ENCODE peak calls at places on chromosomes 1 and 21, in nine cellular contexts. One of them, this sample, is unnamed.

GRCh38 chr1:24727490-24728214 is 17.6 kb upstream of the CLIC4 start:
- DNase-seq in pancreas: no peak
- DNase-seq in ovary: peak; percentile 83
- DNase-seq in AG10803: peak; percentile 92
- DNase-seq in tibial artery: peak; percentile 82
- DNase-seq in heart left ventricle: peak; percentile 83
- DNase-seq in astrocyte of the cerebellum: no peak
- DNase-seq in fibroblast of lung: peak; percentile 95
- DNase-seq in upper lobe of left lung: peak; percentile 83
- DNase-seq in this sample: no peak

GRCh38 chr1:53987880-53988279 is 30.1 kb downstream of the LDLRAD1 start:
- DNase-seq in astrocyte of the cerebellum: no peak
- DNase-seq in heart left ventricle: no peak
- DNase-seq in AG10803: no peak
- DNase-seq in pancreas: no peak
- DNase-seq in upper lobe of left lung: no peak
- DNase-seq in tibial artery: no peak
- DNase-seq in ovary: no peak
- DNase-seq in fibroblast of lung: peak; percentile 8
- DNase-seq in this sample: no peak

GRCh38 chr1:107135466-107135865 is 5.4 kb upstream of the NTNG1 start:
- DNase-seq in astrocyte of the cerebellum: peak; percentile 49
- DNase-seq in upper lobe of left lung: no peak
- DNase-seq in ovary: no peak
- DNase-seq in fibroblast of lung: peak; percentile 66
- DNase-seq in tibial artery: no peak
- DNase-seq in pancreas: no peak
- DNase-seq in heart left ventricle: no peak
- DNase-seq in AG10803: peak; percentile 58
- DNase-seq in this sample: no peak

GRCh38 chr1:86778510-86779218 is 74.3 kb downstream of the SH3GLB1 start:
- DNase-seq in ovary: no peak
- DNase-seq in AG10803: no peak
- DNase-seq in fibroblast of lung: peak; percentile 44
- DNase-seq in tibial artery: no peak
- DNase-seq in heart left ventricle: no peak
- DNase-seq in astrocyte of the cerebellum: peak; percentile 28
- DNase-seq in pancreas: no peak
- DNase-seq in upper lobe of left lung: no peak
- DNase-seq in this sample: no peak

GRCh38 chr1:26996665-26997064 is 3.2 kb downstream of the TRNP1 start:
- DNase-seq in AG10803: no peak
- DNase-seq in pancreas: no peak
- DNase-seq in astrocyte of the cerebellum: no peak
- DNase-seq in ovary: no peak
- DNase-seq in fibroblast of lung: no peak
- DNase-seq in tibial artery: no peak
- DNase-seq in upper lobe of left lung: no peak
- DNase-seq in heart left ventricle: no peak
- DNase-seq in this sample: no peak

GRCh38 chr21:43810505-43811261 is 21.3 kb downstream of the RRP1 start:
- DNase-seq in pancreas: peak; percentile 77
- DNase-seq in fibroblast of lung: peak; percentile 55
- DNase-seq in heart left ventricle: peak; percentile 88
- DNase-seq in tibial artery: peak; percentile 84
- DNase-seq in AG10803: peak; percentile 59
- DNase-seq in upper lobe of left lung: peak; percentile 90
- DNase-seq in ovary: peak; percentile 90
- DNase-seq in astrocyte of the cerebellum: no peak
- DNase-seq in this sample: peak; percentile 98

GRCh38 chr1:88935522-88936222 is 44.3 kb upstream of the GTF2B start:
- DNase-seq in astrocyte of the cerebellum: no peak
- DNase-seq in ovary: no peak
- DNase-seq in fibroblast of lung: peak; percentile 66
- DNase-seq in AG10803: peak; percentile 48
- DNase-seq in tibial artery: no peak
- DNase-seq in upper lobe of left lung: no peak
- DNase-seq in pancreas: no peak
- DNase-seq in heart left ventricle: no peak
- DNase-seq in this sample: no peak

GRCh38 chr1:152185544-152186391 is 26.7 kb upstream of the RPTN start:
- DNase-seq in upper lobe of left lung: peak; percentile 49
- DNase-seq in tibial artery: no peak
- DNase-seq in ovary: no peak
- DNase-seq in heart left ventricle: peak; percentile 28
- DNase-seq in AG10803: peak; percentile 78
- DNase-seq in pancreas: no peak
- DNase-seq in fibroblast of lung: peak; percentile 71
- DNase-seq in astrocyte of the cerebellum: peak; percentile 56
- DNase-seq in this sample: no peak

GRCh38 chr1:159821171-159821867 is 5.4 kb upstream of the SLAMF8 start:
- DNase-seq in heart left ventricle: no peak
- DNase-seq in pancreas: no peak
- DNase-seq in ovary: no peak
- DNase-seq in AG10803: peak; percentile 52
- DNase-seq in astrocyte of the cerebellum: no peak
- DNase-seq in upper lobe of left lung: no peak
- DNase-seq in tibial artery: no peak
- DNase-seq in fibroblast of lung: peak; percentile 74
- DNase-seq in this sample: peak; percentile 78

DNA sequence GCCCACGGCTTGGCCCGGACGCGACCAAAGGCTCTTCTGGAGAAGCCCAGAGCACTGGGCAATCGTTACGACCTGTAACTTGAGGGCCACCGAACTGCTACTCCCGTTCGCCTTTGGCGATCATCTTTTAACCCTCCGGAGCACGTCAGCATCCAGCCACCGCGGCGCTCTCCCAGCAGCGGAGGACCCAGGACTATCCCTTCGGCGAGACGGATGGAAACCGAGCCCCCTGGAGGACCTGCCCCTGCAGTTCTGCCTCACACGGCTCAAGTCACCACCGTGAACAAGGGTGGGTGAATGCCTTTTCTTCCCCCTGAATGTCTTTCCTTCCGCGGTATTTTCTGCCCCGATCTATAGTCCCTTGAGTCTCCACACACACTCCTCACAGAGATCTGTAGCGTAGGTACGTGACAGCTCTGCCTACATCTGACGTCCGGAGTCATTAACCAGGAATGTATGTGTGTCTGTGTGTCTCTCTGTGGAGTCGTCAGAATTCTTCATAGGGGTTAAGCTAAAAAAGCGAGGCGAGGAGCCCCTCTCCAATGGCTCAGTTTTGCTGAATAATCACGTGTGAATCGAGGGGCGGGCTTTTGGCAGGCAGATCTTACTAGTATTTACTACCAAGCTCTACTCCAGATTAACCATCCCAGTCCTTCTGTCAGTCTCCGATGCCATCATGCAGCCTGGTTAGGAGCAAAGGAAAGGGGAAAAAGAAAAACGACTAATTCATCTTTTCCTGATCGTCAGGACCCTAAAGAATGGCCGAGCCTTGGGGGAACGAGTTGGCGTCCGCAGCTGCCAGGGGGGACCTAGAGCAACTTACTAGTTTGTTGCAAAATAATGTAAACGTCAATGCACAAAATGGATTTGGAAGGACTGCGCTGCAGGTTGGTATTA is at the start of gene CDKN2C:
- DNase-seq in heart left ventricle: peak; percentile 83
- DNase-seq in AG10803: peak; percentile 93
- DNase-seq in pancreas: peak; percentile 89
- DNase-seq in astrocyte of the cerebellum: peak; percentile 62
- DNase-seq in fibroblast of lung: peak; percentile 79
- DNase-seq in ovary: peak; percentile 85
- DNase-seq in tibial artery: peak; percentile 94
- DNase-seq in upper lobe of left lung: peak; percentile 84
- DNase-seq in this sample: peak; percentile 61
- TF ChIP-seq CTCF in heart left ventricle: peak; percentile 12
- TF ChIP-seq CTCF in AG10803: peak; percentile 17
- TF ChIP-seq CTCF in pancreas: no peak
- TF ChIP-seq CTCF in astrocyte of the cerebellum: peak; percentile 16
- TF ChIP-seq CTCF in fibroblast of lung: no peak
- TF ChIP-seq CTCF in ovary: no peak
- TF ChIP-seq CTCF in tibial artery: no peak
- TF ChIP-seq CTCF in upper lobe of left lung: no peak
- TF ChIP-seq CTCF in this sample: no peak

DNA sequence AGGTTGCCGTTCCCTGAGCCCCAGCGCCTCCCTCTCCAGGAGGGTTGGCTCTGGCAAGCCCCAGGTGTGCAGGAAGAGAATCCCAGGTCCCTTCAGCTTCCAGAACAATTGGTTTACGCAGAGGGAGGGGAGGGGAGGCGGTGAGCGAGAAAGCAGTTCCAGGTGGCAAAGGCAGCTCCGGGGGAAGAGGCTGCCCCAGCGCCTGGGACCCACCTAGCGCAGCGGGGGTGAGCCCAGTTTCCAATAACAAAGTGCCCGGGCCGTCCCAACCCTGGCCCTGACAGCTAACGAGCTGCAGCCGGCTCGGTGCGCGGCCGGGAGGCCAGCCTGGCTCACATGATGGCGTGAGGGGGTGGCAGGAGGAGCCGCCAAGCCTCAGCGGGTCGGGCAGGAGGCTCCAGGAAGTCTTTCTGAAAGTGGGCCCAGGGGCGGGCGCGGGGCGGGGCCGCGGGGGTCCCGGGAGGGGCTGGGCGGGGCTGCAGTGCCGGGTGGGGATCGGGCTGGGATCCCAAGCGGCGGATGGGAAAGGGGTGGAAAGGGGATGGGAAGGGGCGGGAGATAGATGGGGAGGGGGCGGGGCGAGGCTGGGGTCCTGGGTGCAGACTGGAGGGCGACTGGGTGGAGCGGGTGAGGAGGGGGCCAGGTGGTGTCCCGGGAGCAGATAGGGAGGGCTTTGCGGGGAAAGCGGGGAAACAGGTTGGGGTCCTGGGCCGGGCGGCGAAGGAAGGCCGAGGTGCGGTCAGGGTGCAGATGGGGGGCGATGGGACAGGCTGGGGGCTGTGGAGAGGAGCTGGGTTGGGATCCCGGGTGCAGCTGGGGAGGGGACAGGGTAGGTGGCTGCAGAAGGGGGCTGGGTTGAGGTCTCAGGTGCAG is 22.8 kb downstream of the DHRS3 start:
- DNase-seq in AG10803: peak; percentile 78
- DNase-seq in ovary: peak; percentile 86
- DNase-seq in heart left ventricle: peak; percentile 87
- DNase-seq in pancreas: peak; percentile 39
- DNase-seq in upper lobe of left lung: peak; percentile 51
- DNase-seq in fibroblast of lung: peak; percentile 68
- DNase-seq in astrocyte of the cerebellum: no peak
- DNase-seq in tibial artery: peak; percentile 94
- DNase-seq in this sample: peak; percentile 58
- TF ChIP-seq CTCF in AG10803: no peak
- TF ChIP-seq CTCF in ovary: no peak
- TF ChIP-seq CTCF in heart left ventricle: no peak
- TF ChIP-seq CTCF in pancreas: no peak
- TF ChIP-seq CTCF in upper lobe of left lung: no peak
- TF ChIP-seq CTCF in fibroblast of lung: no peak
- TF ChIP-seq CTCF in astrocyte of the cerebellum: no peak
- TF ChIP-seq CTCF in tibial artery: no peak
- TF ChIP-seq CTCF in this sample: no peak

GRCh38 chr1:46528297-46528955 is 23.0 kb downstream of the KNCN start:
- DNase-seq in astrocyte of the cerebellum: no peak
- DNase-seq in fibroblast of lung: no peak
- DNase-seq in ovary: no peak
- DNase-seq in heart left ventricle: no peak
- DNase-seq in upper lobe of left lung: no peak
- DNase-seq in tibial artery: no peak
- DNase-seq in pancreas: no peak
- DNase-seq in AG10803: peak; percentile 34
- DNase-seq in this sample: no peak
- TF ChIP-seq CTCF in astrocyte of the cerebellum: no peak
- TF ChIP-seq CTCF in fibroblast of lung: peak; percentile 18
- TF ChIP-seq CTCF in ovary: no peak
- TF ChIP-seq CTCF in heart left ventricle: no peak
- TF ChIP-seq CTCF in upper lobe of left lung: no peak
- TF ChIP-seq CTCF in tibial artery: no peak
- TF ChIP-seq CTCF in pancreas: no peak
- TF ChIP-seq CTCF in AG10803: peak; percentile 38
- TF ChIP-seq CTCF in this sample: no peak

GRCh38 chr1:50605186-50605875 is 182.1 kb upstream of the DMRTA2 start:
- DNase-seq in pancreas: no peak
- DNase-seq in ovary: no peak
- DNase-seq in tibial artery: no peak
- DNase-seq in AG10803: peak; percentile 46
- DNase-seq in fibroblast of lung: peak; percentile 45
- DNase-seq in astrocyte of the cerebellum: no peak
- DNase-seq in heart left ventricle: no peak
- DNase-seq in upper lobe of left lung: no peak
- DNase-seq in this sample: no peak
- TF ChIP-seq CTCF in pancreas: peak; percentile 21
- TF ChIP-seq CTCF in ovary: no peak
- TF ChIP-seq CTCF in tibial artery: no peak
- TF ChIP-seq CTCF in AG10803: peak; percentile 69
- TF ChIP-seq CTCF in fibroblast of lung: peak; percentile 62
- TF ChIP-seq CTCF in astrocyte of the cerebellum: peak; percentile 40
- TF ChIP-seq CTCF in heart left ventricle: no peak
- TF ChIP-seq CTCF in upper lobe of left lung: peak; percentile 36
- TF ChIP-seq CTCF in this sample: peak; percentile 50

GRCh38 chr1:234509457-234510328 is 30.7 kb upstream of the TARBP1 start:
- DNase-seq in upper lobe of left lung: no peak
- DNase-seq in fibroblast of lung: peak; percentile 66
- DNase-seq in ovary: no peak
- DNase-seq in heart left ventricle: no peak
- DNase-seq in pancreas: no peak
- DNase-seq in AG10803: peak; percentile 54
- DNase-seq in tibial artery: no peak
- DNase-seq in astrocyte of the cerebellum: no peak
- DNase-seq in this sample: no peak
- TF ChIP-seq CTCF in upper lobe of left lung: no peak
- TF ChIP-seq CTCF in fibroblast of lung: no peak
- TF ChIP-seq CTCF in ovary: no peak
- TF ChIP-seq CTCF in heart left ventricle: no peak
- TF ChIP-seq CTCF in pancreas: no peak
- TF ChIP-seq CTCF in AG10803: peak; percentile 20
- TF ChIP-seq CTCF in tibial artery: no peak
- TF ChIP-seq CTCF in astrocyte of the cerebellum: no peak
- TF ChIP-seq CTCF in this sample: no peak

GRCh38 chr1:243728192-243728570 is 121.9 kb downstream of the AKT3 start:
- DNase-seq in heart left ventricle: no peak
- DNase-seq in pancreas: no peak
- DNase-seq in ovary: no peak
- DNase-seq in upper lobe of left lung: no peak
- DNase-seq in astrocyte of the cerebellum: no peak
- DNase-seq in fibroblast of lung: no peak
- DNase-seq in tibial artery: no peak
- DNase-seq in AG10803: no peak
- DNase-seq in this sample: no peak
- TF ChIP-seq CTCF in heart left ventricle: no peak
- TF ChIP-seq CTCF in pancreas: no peak
- TF ChIP-seq CTCF in ovary: no peak
- TF ChIP-seq CTCF in upper lobe of left lung: no peak
- TF ChIP-seq CTCF in astrocyte of the cerebellum: no peak
- TF ChIP-seq CTCF in fibroblast of lung: no peak
- TF ChIP-seq CTCF in tibial artery: no peak
- TF ChIP-seq CTCF in AG10803: no peak
- TF ChIP-seq CTCF in this sample: no peak

GRCh38 chr1:208117410-208117809 is 126.8 kb downstream of the PLXNA2 start:
- DNase-seq in ovary: no peak
- DNase-seq in astrocyte of the cerebellum: no peak
- DNase-seq in pancreas: no peak
- DNase-seq in AG10803: no peak
- DNase-seq in heart left ventricle: no peak
- DNase-seq in fibroblast of lung: no peak
- DNase-seq in upper lobe of left lung: no peak
- DNase-seq in tibial artery: no peak
- DNase-seq in this sample: no peak
- TF ChIP-seq CTCF in ovary: no peak
- TF ChIP-seq CTCF in astrocyte of the cerebellum: no peak
- TF ChIP-seq CTCF in pancreas: no peak
- TF ChIP-seq CTCF in AG10803: no peak
- TF ChIP-seq CTCF in heart left ventricle: no peak
- TF ChIP-seq CTCF in fibroblast of lung: no peak
- TF ChIP-seq CTCF in upper lobe of left lung: no peak
- TF ChIP-seq CTCF in tibial artery: no peak
- TF ChIP-seq CTCF in this sample: no peak

This sample was measured in glutamatergic neuron.